ENCODE peak calls at places on chromosomes 2 and 18, in four cellular contexts. R is HL-60, C is K562, B is GM12878. M is an unnamed sample.

GRCh38 chr18:5295231-5295920 is at the start of gene ZBTB14:
- DNase-seq in B (no peak), C (peak; percentile 93), R (peak; percentile 20), M (peak; percentile 53)

GRCh38 chr2:224722250-224722649 is 6.1 kb upstream of the CCDC195 start:
- DNase-seq in C (no peak), R (no peak), B (no peak), M (no peak)

GRCh38 chr2:98819350-98819749 is 88.4 kb upstream of the MGAT4A start:
- DNase-seq in B (no peak), R (no peak), C (no peak), M (no peak)

GRCh38 chr2:181904022-181904632 is 12.6 kb downstream of the ITPRID2 start:
- DNase-seq in B (no peak), R (no peak), C (peak; percentile 47), M (no peak)

GRCh38 chr2:171244466-171244969 is 83.8 kb upstream of the TLK1 start:
- DNase-seq in C (no peak), B (no peak), R (no peak), M (no peak)

GRCh38 chr2:63029058-63029457 is 21.6 kb upstream of the OTX1 start:
- DNase-seq in R (no peak), C (no peak), B (no peak), M (no peak)

GRCh38 chr2:128304715-128305554 is 13.7 kb downstream of the HS6ST1 start:
- DNase-seq in R (no peak), C (no peak), B (no peak), M (no peak)

GRCh38 chr2:5978352-5978751 is 286.2 kb downstream of the SOX11 start:
- DNase-seq in C (no peak), R (no peak), B (no peak), M (no peak)

GRCh38 chr2:45285311-45285710 is 276.1 kb upstream of the SIX2 start:
- DNase-seq in B (no peak), R (no peak), C (no peak), M (no peak)

GRCh38 chr2:73050011-73050617 is 21.4 kb downstream of the SFXN5 start:
- DNase-seq in R (no peak), B (no peak), C (no peak), M (no peak)

GRCh38 chr2:95025406-95026319 is at the start of gene MAL:
- DNase-seq in C (peak; percentile 51), B (no peak), R (no peak), M (no peak)

GRCh38 chr2:164761737-164762460 is 79.7 kb downstream of the COBLL1 start:
- DNase-seq in R (no peak), B (no peak), C (no peak), M (no peak)

GRCh38 chr2:171279983-171280790 is 119.5 kb upstream of the TLK1 start:
- DNase-seq in C (no peak), R (no peak), B (no peak), M (no peak)

GRCh38 chr18:24616638-24617037 is 156.2 kb downstream of the HRH4 start:
- DNase-seq in C (no peak), R (no peak), B (no peak), M (no peak)

GRCh38 chr2:18910843-18911242 is 321.5 kb upstream of the NT5C1B start:
- DNase-seq in B (no peak), C (no peak), R (no peak), M (no peak)

GRCh38 chr18:33123852-33124251 is 316.7 kb downstream of the CCDC178 start:
- DNase-seq in R (no peak), C (no peak), B (no peak), M (no peak)

GRCh38 chr2:30565860-30566358 is 118.9 kb downstream of the LCLAT1 start:
- DNase-seq in B (no peak), C (no peak), R (no peak), M (no peak)

GRCh38 chr2:44550571-44550970 is 188.8 kb downstream of the CAMKMT start:
- DNase-seq in R (no peak), B (no peak), C (no peak), M (no peak)

GRCh38 chr2:238925816-238926215 is 77.9 kb downstream of the TWIST2 start:
- DNase-seq in B (no peak), C (no peak), R (no peak), M (no peak)

GRCh38 chr18:48229445-48230052 is 179.6 kb downstream of the ZBTB7C start:
- DNase-seq in R (no peak), B (no peak), C (no peak), M (no peak)

GRCh38 chr18:48227206-48227605 is 182.0 kb downstream of the ZBTB7C start:
- DNase-seq in B (no peak), R (no peak), C (no peak), M (no peak)

GRCh38 chr18:48228301-48228715 is 180.9 kb downstream of the ZBTB7C start:
- DNase-seq in B (no peak), C (no peak), R (no peak), M (no peak)

GRCh38 chr18:48228841-48229240 is 180.3 kb downstream of the ZBTB7C start:
- DNase-seq in R (no peak), C (no peak), B (no peak), M (no peak)

GRCh38 chr18:48230459-48231113 is 178.6 kb downstream of the ZBTB7C start:
- DNase-seq in B (no peak), R (peak; percentile 29), C (peak; percentile 38), M (peak; percentile 38)
- TF ChIP-seq SPI1 in B (no peak), R (no peak), C (no peak), M (no peak)

DNA sequence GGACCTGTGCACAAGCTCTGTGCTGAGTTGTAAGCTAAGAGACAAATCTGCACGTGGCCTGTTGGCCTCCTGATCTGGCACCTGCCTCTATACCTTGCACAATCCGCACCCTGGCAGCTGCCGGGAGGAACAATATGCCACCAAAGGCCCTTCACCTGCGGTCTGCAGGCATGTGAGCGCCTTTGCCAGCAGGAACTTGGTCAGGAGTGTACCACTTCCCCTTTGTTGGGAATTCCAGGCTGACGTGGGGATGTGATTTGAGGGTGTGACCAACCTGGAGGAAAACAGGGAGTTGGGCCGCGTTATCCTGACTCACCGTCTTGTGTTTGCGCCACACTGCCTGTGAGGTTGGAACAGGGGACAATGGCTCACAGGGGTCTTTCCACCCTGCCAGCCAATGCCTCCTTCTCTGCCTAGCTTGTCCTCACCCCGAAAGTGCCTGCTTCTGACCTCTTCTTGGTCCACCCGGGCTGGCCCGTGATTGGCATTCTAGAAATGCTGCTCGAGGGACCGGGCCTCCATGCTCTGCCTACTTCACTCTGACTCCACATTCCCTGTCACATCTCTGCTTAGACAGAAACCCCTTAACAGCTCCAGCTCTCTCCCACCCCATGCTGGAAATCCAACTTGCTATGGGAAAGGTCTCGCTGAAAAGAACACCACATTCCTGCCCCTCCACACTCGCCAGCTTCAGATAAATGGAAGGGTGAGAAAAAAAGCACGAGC is 67.1 kb upstream of the MAP4K4 start:
- DNase-seq in R (peak; percentile 50), B (no peak), C (no peak), M (no peak)
- TF ChIP-seq SPI1 in R (peak; percentile 87), B (no peak), C (peak; percentile 39), M (no peak)

GRCh38 chr18:55073116-55073515 is 113.9 kb upstream of the CCDC68 start:
- DNase-seq in R (no peak), B (no peak), C (no peak), M (no peak)
- TF ChIP-seq SPI1 in R (no peak), B (no peak), C (no peak), M (no peak)

DNA sequence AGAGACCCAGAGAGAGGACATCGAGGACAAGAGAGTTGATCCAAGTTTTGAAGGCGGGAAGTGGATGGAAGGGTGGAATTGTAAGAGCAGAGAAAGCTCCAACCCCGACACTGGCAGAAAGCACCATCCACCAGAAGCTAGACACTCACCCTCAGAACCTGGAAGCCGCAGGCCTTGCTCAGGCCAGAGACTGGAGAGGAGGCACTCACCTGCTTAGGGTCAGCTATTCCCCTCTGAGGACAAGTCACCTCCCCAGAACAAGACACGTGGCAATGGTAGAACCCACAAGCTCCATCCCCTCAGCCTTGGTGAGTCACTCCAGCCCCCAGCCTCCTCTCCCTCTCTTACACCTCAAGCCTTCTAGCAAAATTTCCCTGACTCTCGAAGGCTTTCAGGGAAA is 64.9 kb downstream of the STEAP3 start:
- DNase-seq in C (no peak), R (no peak), B (no peak), M (no peak)
- TF ChIP-seq SPI1 in C (no peak), R (no peak), B (no peak), M (no peak)

DNA sequence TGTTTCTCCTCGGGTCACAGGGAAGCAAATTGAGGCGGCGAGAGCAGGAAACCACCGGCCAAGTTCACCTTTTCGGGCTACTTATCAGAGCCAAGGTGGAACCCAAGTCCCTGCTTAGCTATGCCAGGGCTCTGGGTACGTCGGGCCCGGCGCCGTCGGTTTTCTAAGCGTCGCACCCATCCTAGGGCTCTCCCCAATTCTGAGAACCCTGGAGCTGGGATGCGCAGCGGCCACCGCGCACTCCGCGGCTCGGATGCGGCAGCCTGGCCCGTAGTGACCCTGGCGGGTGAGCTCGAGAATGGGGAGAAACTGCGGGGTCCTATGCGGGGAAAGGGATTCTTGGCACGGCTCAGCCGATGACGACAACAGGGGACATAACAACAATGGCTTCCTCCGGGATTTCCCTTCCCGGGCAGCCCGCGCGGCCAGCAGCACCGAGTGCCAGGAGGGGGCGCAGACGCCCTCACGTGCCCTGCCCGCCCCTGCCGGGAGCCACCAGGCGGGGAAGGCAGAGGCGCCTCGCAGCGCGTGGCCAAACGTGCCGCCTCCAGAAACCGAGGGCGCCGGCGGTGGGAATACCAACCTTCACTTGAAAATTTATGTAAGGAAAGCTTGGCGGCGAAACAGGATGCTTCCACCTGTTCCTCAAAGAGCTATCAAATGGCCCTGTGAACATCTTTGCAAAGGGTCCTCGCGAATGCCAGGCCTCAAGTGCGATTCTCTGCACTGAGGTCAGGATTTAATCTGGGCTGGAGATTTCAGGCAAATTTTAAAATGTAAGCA is 2.1 kb upstream of the SLC30A3 start:
- DNase-seq in B (no peak), C (no peak), R (peak; percentile 55), M (peak; percentile 73)
- TF ChIP-seq SPI1 in B (no peak), C (no peak), R (no peak), M (no peak)

GRCh38 chr18:79705272-79705671 is 25.7 kb downstream of the CTDP1 start:
- DNase-seq in R (no peak), C (no peak), B (no peak), M (no peak)

GRCh38 chr18:79699653-79700052 is 20.1 kb downstream of the CTDP1 start:
- DNase-seq in R (no peak), C (no peak), B (no peak), M (no peak)

GRCh38 chr18:79706006-79706405 is 26.4 kb downstream of the CTDP1 start:
- DNase-seq in R (no peak), C (no peak), B (no peak), M (no peak)

GRCh38 chr18:79704631-79705030 is 25.0 kb downstream of the CTDP1 start:
- DNase-seq in B (no peak), C (no peak), R (no peak), M (no peak)

DNA sequence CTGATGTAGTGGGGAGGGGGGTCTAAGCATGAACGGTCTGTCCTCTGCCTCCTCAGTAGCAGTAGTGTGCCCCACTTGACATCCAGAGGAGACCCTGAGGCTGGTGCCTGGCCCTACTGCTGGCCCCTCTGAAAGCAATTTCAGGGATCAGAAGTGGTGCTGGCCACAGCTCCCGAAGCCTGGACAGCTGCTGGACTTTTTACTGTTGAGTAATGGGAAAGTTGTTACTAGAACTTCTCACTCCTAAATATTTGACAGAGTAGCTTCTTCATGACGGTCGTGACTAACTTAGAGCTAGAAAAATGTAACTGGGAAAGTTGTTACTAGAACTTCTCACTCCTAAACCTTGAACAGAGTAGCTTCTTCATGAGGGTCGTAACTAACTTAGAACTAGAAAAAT is 23.3 kb downstream of the CTDP1 start:
- DNase-seq in C (no peak), R (no peak), B (no peak), M (no peak)
- TF ChIP-seq SPI1 in C (no peak), R (no peak), B (no peak), M (no peak)

GRCh38 chr2:119260636-119261497 is 37.2 kb downstream of the STEAP3 start:
- DNase-seq in C (no peak), B (no peak), R (no peak), M (no peak)
- TF ChIP-seq SPI1 in C (no peak), B (no peak), R (no peak), M (no peak)

GRCh38 chr18:3910507-3910906 is 460.5 kb downstream of the TGIF1 start:
- DNase-seq in R (no peak), B (no peak), C (no peak), M (no peak)
- TF ChIP-seq SPI1 in R (no peak), B (no peak), C (no peak), M (no peak)

M was measured in GM12891.